ENCODE peak calls at places on chromosomes 6 and 20, in ten cellular contexts. H, W, E, Y, F, M, U, D, T and G are unnamed samples.

GRCh38 chr6:150026976-150027805 is 1.9 kb upstream of the RAET1L start:
- DNase-seq in H (no peak), W (no peak), E (no peak), Y (no peak), F (no peak), M (no peak), U (no peak), D (no peak), T (no peak), G (no peak)

GRCh38 chr20:43583133-43583864 is 7.4 kb upstream of the IFT52 start:
- DNase-seq in H (no peak), W (no peak), E (no peak), Y (no peak), F (no peak), M (no peak), U (no peak), D (no peak), T (no peak), G (no peak)

GRCh38 chr20:47272893-47273590 is 83.5 kb downstream of the ZMYND8 start:
- DNase-seq in H (no peak), W (peak), E (no peak), Y (peak), F (peak), M (no peak), U (no peak), D (peak), T (no peak), G (peak)

GRCh38 chr20:10318625-10319024 is 100.0 kb downstream of the SNAP25 start:
- DNase-seq in H (no peak), W (no peak), E (no peak), Y (no peak), F (no peak), M (no peak), U (no peak), D (no peak), T (no peak), G (no peak)

GRCh38 chr6:107740496-107741190 is 83.5 kb downstream of the SCML4 start:
- DNase-seq in H (peak), W (no peak), E (no peak), Y (no peak), F (peak), M (no peak), U (no peak), D (no peak), T (no peak), G (no peak)

GRCh38 chr20:54364919-54365318 is 110.5 kb upstream of the DOK5 start:
- DNase-seq in H (no peak), W (no peak), E (no peak), Y (no peak), F (no peak), M (no peak), U (no peak), D (no peak), T (no peak), G (no peak)

GRCh38 chr6:41058783-41059181 is 5.8 kb downstream of the APOBEC2 start:
- DNase-seq in H (no peak), W (no peak), E (no peak), Y (no peak), F (no peak), M (no peak), U (no peak), D (no peak), T (no peak), G (no peak)

GRCh38 chr6:15378864-15379263 is 133.0 kb downstream of the JARID2 start:
- DNase-seq in H (no peak), W (no peak), E (no peak), Y (no peak), F (no peak), M (no peak), U (no peak), D (no peak), T (no peak), G (no peak)

GRCh38 chr20:48026981-48027592 is 241.8 kb upstream of the SULF2 start:
- DNase-seq in H (no peak), W (peak), E (no peak), Y (no peak), F (peak), M (no peak), U (no peak), D (no peak), T (no peak), G (no peak)

GRCh38 chr20:62787866-62788265 is 8.4 kb upstream of the MRGBP start:
- DNase-seq in H (no peak), W (no peak), E (no peak), Y (no peak), F (no peak), M (no peak), U (no peak), D (no peak), T (no peak), G (no peak)

GRCh38 chr20:41029150-41029872 is 689 bp downstream of the TOP1 start:
- DNase-seq in H (peak), W (no peak), E (peak), Y (peak), F (no peak), M (peak), U (peak), D (no peak), T (peak), G (no peak)

GRCh38 chr6:22596011-22596410 is 26.6 kb downstream of the HDGFL1 start:
- DNase-seq in H (no peak), W (peak), E (no peak), Y (no peak), F (no peak), M (no peak), U (no peak), D (no peak), T (no peak), G (no peak)

GRCh38 chr6:114638346-114638745 is 295.5 kb upstream of the HS3ST5 start:
- DNase-seq in H (no peak), W (peak), E (no peak), Y (no peak), F (no peak), M (no peak), U (no peak), D (no peak), T (no peak), G (no peak)

GRCh38 chr20:19598117-19598516 is 159.9 kb upstream of the RIN2 start:
- DNase-seq in H (no peak), W (no peak), E (no peak), Y (no peak), F (no peak), M (no peak), U (no peak), D (no peak), T (no peak), G (no peak)

GRCh38 chr20:43011491-43011890 is 178.2 kb downstream of the PTPRT start:
- DNase-seq in H (no peak), W (no peak), E (no peak), Y (no peak), F (no peak), M (no peak), U (no peak), D (no peak), T (no peak), G (no peak)

GRCh38 chr6:3751730-3752537 is 421 bp upstream of the PXDC1 start:
- DNase-seq in H (peak), W (peak), E (peak), Y (peak), F (peak), M (peak), U (peak), D (peak), T (peak), G (peak)

GRCh38 chr6:152634773-152635172 is 2.4 kb downstream of the SYNE1 start:
- DNase-seq in H (no peak), W (no peak), E (no peak), Y (no peak), F (peak), M (no peak), U (peak), D (no peak), T (peak), G (no peak)

GRCh38 chr6:113540491-113540890 is 316.7 kb upstream of the MARCKS start:
- DNase-seq in H (no peak), W (peak), E (no peak), Y (no peak), F (peak), M (no peak), U (no peak), D (peak), T (no peak), G (no peak)

GRCh38 chr20:47373206-47373722 is 16.8 kb upstream of the ZMYND8 start:
- DNase-seq in H (no peak), W (no peak), E (no peak), Y (no peak), F (no peak), M (no peak), U (no peak), D (no peak), T (no peak), G (no peak)

GRCh38 chr6:105226598-105227291 is 46.9 kb upstream of the POPDC3 start:
- DNase-seq in H (no peak), W (peak), E (peak), Y (no peak), F (peak), M (no peak), U (no peak), D (no peak), T (no peak), G (no peak)

GRCh38 chr6:43644940-43645612 is at the start of gene RSPH9:
- DNase-seq in H (peak), W (peak), E (peak), Y (no peak), F (peak), M (peak), U (peak), D (peak), T (peak), G (peak)

GRCh38 chr6:107600936-107601335 is 111.0 kb downstream of the SOBP start:
- DNase-seq in H (no peak), W (peak), E (no peak), Y (peak), F (peak), M (peak), U (no peak), D (peak), T (no peak), G (peak)

GRCh38 chr20:48897298-48898044 is 24.0 kb upstream of the ARFGEF2 start:
- DNase-seq in H (no peak), W (peak), E (no peak), Y (no peak), F (peak), M (no peak), U (no peak), D (peak), T (no peak), G (peak)

GRCh38 chr6:140441256-140441655 is 1066.8 kb upstream of the CITED2 start:
- DNase-seq in H (peak), W (peak), E (peak), Y (peak), F (peak), M (peak), U (peak), D (peak), T (peak), G (peak)

GRCh38 chr6:123360359-123360758 is 276.4 kb downstream of the TRDN start:
- DNase-seq in H (no peak), W (no peak), E (no peak), Y (no peak), F (no peak), M (no peak), U (no peak), D (no peak), T (no peak), G (no peak)

GRCh38 chr6:26330835-26331808 is 33.9 kb upstream of the BTN3A2 start:
- DNase-seq in H (no peak), W (peak), E (no peak), Y (no peak), F (peak), M (no peak), U (no peak), D (peak), T (no peak), G (peak)

GRCh38 chr6:33593414-33593727 is 13.3 kb upstream of the BAK1 start:
- DNase-seq in H (no peak), W (no peak), E (no peak), Y (no peak), F (no peak), M (no peak), U (no peak), D (no peak), T (no peak), G (no peak)

GRCh38 chr20:31430568-31431095 is 9.8 kb upstream of the DEFB123 start:
- DNase-seq in H (no peak), W (no peak), E (no peak), Y (no peak), F (no peak), M (no peak), U (no peak), D (no peak), T (no peak), G (no peak)

GRCh38 chr6:36735110-36735971 is 37.7 kb downstream of the RAB44 start:
- DNase-seq in H (peak), W (peak), E (peak), Y (peak), F (peak), M (peak), U (peak), D (peak), T (peak), G (peak)

GRCh38 chr20:54928564-54928963 is 453.2 kb downstream of the DOK5 start:
- DNase-seq in H (no peak), W (no peak), E (no peak), Y (no peak), F (no peak), M (no peak), U (no peak), D (no peak), T (no peak), G (no peak)

GRCh38 chr6:16543491-16543890 is 217.8 kb downstream of the ATXN1 start:
- DNase-seq in H (no peak), W (peak), E (no peak), Y (no peak), F (peak), M (no peak), U (no peak), D (no peak), T (no peak), G (no peak)

GRCh38 chr6:7621761-7622160 is 31.8 kb downstream of the SNRNP48 start:
- DNase-seq in H (no peak), W (peak), E (no peak), Y (no peak), F (no peak), M (no peak), U (no peak), D (no peak), T (no peak), G (no peak)

GRCh38 chr20:24873015-24873620 is 76.0 kb upstream of the CST7 start:
- DNase-seq in H (no peak), W (no peak), E (no peak), Y (no peak), F (no peak), M (no peak), U (no peak), D (no peak), T (no peak), G (no peak)

GRCh38 chr6:90343581-90343980 is 46.9 kb upstream of the BACH2 start:
- DNase-seq in H (no peak), W (peak), E (peak), Y (no peak), F (peak), M (peak), U (no peak), D (peak), T (peak), G (no peak)

GRCh38 chr6:71248866-71249265 is 39.7 kb upstream of the OGFRL1 start:
- DNase-seq in H (no peak), W (no peak), E (no peak), Y (no peak), F (no peak), M (no peak), U (no peak), D (no peak), T (no peak), G (no peak)

GRCh38 chr6:26596579-26597388 is at the start of gene ABT1:
- DNase-seq in H (peak), W (peak), E (peak), Y (peak), F (peak), M (peak), U (peak), D (peak), T (peak), G (peak)

GRCh38 chr6:87922947-87923330 is 124.7 kb upstream of the SPACA1 start:
- DNase-seq in H (no peak), W (no peak), E (no peak), Y (no peak), F (no peak), M (no peak), U (no peak), D (no peak), T (no peak), G (no peak)

GRCh38 chr20:34271961-34272360 is 30.7 kb downstream of the ASIP start:
- DNase-seq in H (no peak), W (peak), E (no peak), Y (peak), F (peak), M (no peak), U (no peak), D (peak), T (no peak), G (peak)

DNA sequence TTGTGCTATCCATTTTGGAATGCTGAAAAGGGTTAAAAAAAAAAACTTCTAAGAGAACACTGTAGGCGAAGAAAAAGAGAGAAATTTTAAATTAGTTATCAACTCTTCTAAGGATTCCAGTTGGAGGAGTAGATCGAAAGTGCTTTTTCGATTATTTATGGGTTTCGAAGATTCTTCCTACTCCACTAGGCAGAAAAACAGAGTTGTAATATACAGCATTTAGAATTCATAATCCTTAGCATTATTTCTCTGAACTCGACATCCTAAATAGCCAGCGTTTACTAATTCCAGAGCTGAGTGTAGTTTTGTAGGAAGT is 811 bp upstream of the RNF217 start:
- DNase-seq in H (no peak), W (no peak), E (no peak), Y (no peak), F (no peak), M (no peak), U (no peak), D (no peak), T (no peak), G (no peak)
- H3K4me3 ChIP-seq in H (peak), W (peak), E (peak), Y (peak), F (peak), M (peak), U (peak), D (peak), T (peak), G (peak)

GRCh38 chr6:166678426-166678825 is 51.4 kb upstream of the RPS6KA2 start:
- DNase-seq in H (no peak), W (peak), E (no peak), Y (no peak), F (no peak), M (no peak), U (no peak), D (no peak), T (no peak), G (peak)
- H3K4me3 ChIP-seq in H (no peak), W (no peak), E (no peak), Y (no peak), F (no peak), M (no peak), U (no peak), D (no peak), T (no peak), G (no peak)

GRCh38 chr6:38432479-38432878 is 207.2 kb downstream of the BTBD9 start:
- DNase-seq in H (no peak), W (peak), E (no peak), Y (no peak), F (no peak), M (no peak), U (no peak), D (no peak), T (no peak), G (no peak)

GRCh38 chr6:38435330-38435729 is 204.4 kb downstream of the BTBD9 start:
- DNase-seq in H (no peak), W (no peak), E (no peak), Y (no peak), F (no peak), M (no peak), U (no peak), D (no peak), T (no peak), G (no peak)

GRCh38 chr6:38438097-38438496 is 201.6 kb downstream of the BTBD9 start:
- DNase-seq in H (no peak), W (no peak), E (no peak), Y (no peak), F (no peak), M (no peak), U (no peak), D (no peak), T (no peak), G (no peak)

GRCh38 chr6:38434051-38434450 is 205.7 kb downstream of the BTBD9 start:
- DNase-seq in H (no peak), W (no peak), E (no peak), Y (no peak), F (no peak), M (no peak), U (no peak), D (no peak), T (no peak), G (no peak)

GRCh38 chr6:38436726-38437465 is 202.8 kb downstream of the BTBD9 start:
- DNase-seq in H (no peak), W (peak), E (no peak), Y (no peak), F (peak), M (no peak), U (no peak), D (peak), T (no peak), G (peak)
- H3K4me3 ChIP-seq in H (no peak), W (no peak), E (no peak), Y (no peak), F (no peak), M (no peak), U (no peak), D (no peak), T (no peak), G (no peak)

GRCh38 chr20:11979306-11980128 is 61.8 kb downstream of the BTBD3 start:
- DNase-seq in H (no peak), W (no peak), E (no peak), Y (no peak), F (no peak), M (no peak), U (no peak), D (no peak), T (no peak), G (no peak)
- H3K4me3 ChIP-seq in H (no peak), W (no peak), E (no peak), Y (no peak), F (no peak), M (no peak), U (no peak), D (no peak), T (no peak), G (no peak)

DNA sequence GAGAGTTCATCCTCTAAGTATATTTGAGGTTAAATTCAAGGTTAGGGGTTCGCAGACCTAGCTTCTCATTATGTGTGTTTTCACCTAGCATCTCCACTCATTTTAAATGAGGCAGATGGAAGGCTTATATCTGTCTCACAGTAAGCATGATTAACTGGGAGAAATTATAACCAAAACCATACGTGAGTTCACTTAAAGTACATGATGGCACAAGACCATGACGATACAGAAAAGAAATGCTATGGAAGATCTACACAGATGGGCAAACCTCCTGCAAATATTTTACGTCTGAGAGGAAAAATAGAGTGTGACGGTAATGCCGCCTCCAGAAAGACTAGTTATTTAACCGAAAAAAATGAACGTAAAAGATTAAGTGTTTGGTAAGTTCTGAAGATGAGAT is 337.8 kb downstream of the FARS2 start:
- DNase-seq in H (no peak), W (no peak), E (no peak), Y (no peak), F (peak), M (no peak), U (no peak), D (no peak), T (no peak), G (no peak)
- H3K4me3 ChIP-seq in H (no peak), W (no peak), E (no peak), Y (no peak), F (no peak), M (no peak), U (no peak), D (no peak), T (no peak), G (no peak)

DNA sequence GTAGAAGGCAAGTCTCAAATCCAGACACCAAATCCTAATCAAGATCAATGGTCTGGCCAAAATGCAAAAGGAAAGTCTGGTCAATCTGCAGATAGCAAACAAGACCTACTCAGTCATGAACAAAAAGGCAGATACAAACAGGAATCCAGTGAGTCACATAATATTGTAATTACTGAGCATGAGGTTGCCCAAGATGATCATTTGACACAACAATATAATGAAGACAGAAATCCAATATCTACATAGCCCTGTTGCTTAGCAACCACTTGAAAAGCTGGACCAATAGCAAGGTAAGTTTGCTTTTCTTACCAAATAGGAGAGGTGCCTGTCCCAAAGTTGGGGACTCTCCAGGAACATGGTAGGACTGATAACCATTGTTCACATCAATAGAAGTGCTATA is 2.0 kb downstream of the SEMG2 start:
- DNase-seq in H (no peak), W (no peak), E (no peak), Y (no peak), F (no peak), M (no peak), U (no peak), D (no peak), T (no peak), G (no peak)
- H3K4me3 ChIP-seq in H (no peak), W (no peak), E (no peak), Y (no peak), F (no peak), M (no peak), U (no peak), D (no peak), T (no peak), G (no peak)

DNA sequence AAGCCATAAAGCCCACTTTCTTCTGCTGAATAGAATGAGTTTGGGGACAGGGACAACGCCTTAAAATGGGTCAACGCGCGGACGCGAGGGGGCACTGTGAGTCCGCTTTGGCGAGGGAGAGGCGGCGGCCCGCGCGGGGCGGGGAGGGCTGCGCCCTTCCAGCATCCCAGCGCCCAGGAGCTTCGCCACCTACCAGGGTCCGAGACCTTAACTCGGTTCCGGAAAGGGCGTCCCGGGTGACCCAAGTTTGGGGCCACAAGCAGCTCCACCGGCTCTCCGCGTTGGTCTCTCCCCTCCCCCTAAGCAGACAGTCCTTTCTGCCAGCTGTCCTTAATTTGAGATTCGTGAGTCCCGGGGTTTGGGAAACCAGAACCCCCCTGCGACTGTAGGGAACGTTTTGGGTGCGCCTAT is 1.8 kb upstream of the SAMD5 start:
- DNase-seq in H (peak), W (peak), E (peak), Y (no peak), F (peak), M (peak), U (peak), D (peak), T (peak), G (peak)
- H3K4me3 ChIP-seq in H (no peak), W (peak), E (peak), Y (no peak), F (peak), M (peak), U (peak), D (peak), T (peak), G (peak)